ENCODE peak calls at places on chromosome 5, in four cellular contexts. Y, J, I and K are unnamed samples.

GRCh38 chr5:126124706-126125345 is 298.4 kb upstream of the GRAMD2B start:
- DNase-seq in Y (no peak), J (peak), I (no peak), K (no peak)

GRCh38 chr5:60497706-60498500 is 202.1 kb downstream of the DEPDC1B start:
- DNase-seq in Y (no peak), J (peak), I (no peak), K (no peak)

GRCh38 chr5:123916331-123917121 is 404.5 kb downstream of the CSNK1G3 start:
- DNase-seq in Y (no peak), J (peak), I (no peak), K (no peak)

GRCh38 chr5:113487779-113488644 is at the start of gene MCC:
- DNase-seq in Y (peak), J (peak), I (peak), K (peak)

GRCh38 chr5:168471785-168472184 is 14.5 kb upstream of the RARS1 start:
- DNase-seq in Y (no peak), J (peak), I (no peak), K (no peak)

GRCh38 chr5:14802541-14802940 is 69.0 kb downstream of the ANKH start:
- DNase-seq in Y (no peak), J (no peak), I (no peak), K (no peak)

GRCh38 chr5:91101777-91102379 is 281.2 kb downstream of the ARRDC3 start:
- DNase-seq in Y (peak), J (peak), I (peak), K (peak)

GRCh38 chr5:63805151-63805550 is 157.1 kb downstream of the HTR1A start:
- DNase-seq in Y (no peak), J (no peak), I (no peak), K (no peak)

GRCh38 chr5:41649659-41650058 is 139.3 kb upstream of the PLCXD3 start:
- DNase-seq in Y (no peak), J (peak), I (no peak), K (no peak)

GRCh38 chr5:38404667-38405276 is 146.4 kb downstream of the EGFLAM start:
- DNase-seq in Y (peak), J (no peak), I (no peak), K (peak)

GRCh38 chr5:6262651-6263363 is 115.5 kb downstream of the MED10 start:
- DNase-seq in Y (no peak), J (no peak), I (no peak), K (no peak)

GRCh38 chr5:154756871-154757646 is 1.9 kb downstream of the LARP1 start:
- DNase-seq in Y (peak), J (no peak), I (peak), K (peak)

GRCh38 chr5:139600336-139600949 is 39.3 kb downstream of the UBE2D2 start:
- DNase-seq in Y (no peak), J (peak), I (no peak), K (no peak)

GRCh38 chr5:170254056-170254455 is 21.3 kb downstream of the C5orf58 start:
- DNase-seq in Y (no peak), J (no peak), I (no peak), K (no peak)

GRCh38 chr5:173123416-173123815 is 20.9 kb upstream of the BNIP1 start:
- DNase-seq in Y (no peak), J (peak), I (no peak), K (no peak)

GRCh38 chr5:119323630-119324000 is 32.2 kb upstream of the TNFAIP8 start:
- DNase-seq in Y (no peak), J (no peak), I (no peak), K (peak)

GRCh38 chr5:131367219-131367860 is 103.5 kb downstream of the CDC42SE2 start:
- DNase-seq in Y (no peak), J (no peak), I (no peak), K (no peak)

GRCh38 chr5:167908596-167908995 is 382.8 kb upstream of the WWC1 start:
- DNase-seq in Y (no peak), J (no peak), I (no peak), K (no peak)

GRCh38 chr5:174840435-174840834 is 116.1 kb downstream of the MSX2 start:
- DNase-seq in Y (no peak), J (no peak), I (no peak), K (no peak)

GRCh38 chr5:83414601-83415000 is 56.9 kb upstream of the VCAN start:
- DNase-seq in Y (no peak), J (no peak), I (no peak), K (no peak)

GRCh38 chr5:37724395-37725125 is 115.3 kb downstream of the GDNF start:
- DNase-seq in Y (no peak), J (no peak), I (no peak), K (no peak)

GRCh38 chr5:157265714-157266285 is at the start of gene CYFIP2:
- DNase-seq in Y (peak), J (no peak), I (peak), K (peak)

GRCh38 chr5:176389114-176389768 is 690 bp downstream of the HIGD2A start:
- DNase-seq in Y (no peak), J (no peak), I (no peak), K (no peak)

GRCh38 chr5:73858054-73858453 is 232.1 kb downstream of the ARHGEF28 start:
- DNase-seq in Y (no peak), J (no peak), I (no peak), K (no peak)
- H3K27ac ChIP-seq in Y (no peak), J (no peak), I (no peak), K (no peak)

GRCh38 chr5:43068037-43068436 is 27.9 kb upstream of the ANXA2R start:
- DNase-seq in Y (no peak), J (no peak), I (no peak), K (no peak)
- H3K4me3 ChIP-seq in Y (peak), J (peak), I (no peak), K (no peak)

DNA sequence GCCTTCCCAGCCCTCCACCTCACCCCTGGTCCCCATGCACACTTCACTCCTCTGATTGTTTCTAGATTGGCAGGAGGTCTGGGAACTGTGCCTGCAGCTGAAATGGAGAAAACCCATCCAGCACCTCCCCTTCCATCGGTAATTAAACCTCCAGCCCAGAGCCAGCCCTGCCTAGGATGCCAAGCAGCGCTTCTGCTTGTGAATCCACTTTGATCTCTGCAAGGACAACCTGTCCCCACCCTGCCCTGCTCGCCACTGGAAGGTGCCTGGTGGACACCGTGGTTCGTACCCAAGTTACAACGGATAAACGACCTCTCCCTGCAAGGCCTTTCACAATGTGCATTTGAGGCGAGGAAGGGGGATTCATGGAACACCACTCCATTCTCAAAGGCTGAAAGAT is 50.6 kb downstream of the IRX2 start:
- DNase-seq in Y (no peak), J (no peak), I (no peak), K (no peak)
- TF ChIP-seq CTCF in Y (no peak), J (no peak), I (no peak), K (no peak)

GRCh38 chr5:143011621-143012020 is 241.4 kb downstream of the ARHGAP26 start:
- DNase-seq in Y (no peak), J (peak), I (no peak), K (no peak)
- H3K27ac ChIP-seq in Y (no peak), J (peak), I (no peak), K (no peak)